ENCODE peak calls at places on chromosomes 16 and 17, in six cellular contexts. U is uterus, N is H1, V is IMR-90, O is gastrocnemius medialis, T is spleen. S is an unnamed sample.

GRCh38 chr16:89366561-89367537 is 123.5 kb downstream of the ANKRD11 start:
- DNase-seq in N (no peak), V (no peak), O (no peak), U (no peak), T (no peak), S (no peak)

GRCh38 chr16:77375396-77375795 is 59.4 kb downstream of the ADAMTS18 start:
- DNase-seq in O (no peak), N (no peak), U (no peak), V (no peak), T (no peak), S (no peak)

GRCh38 chr16:1066584-1067172 is 5.9 kb upstream of the SSTR5 start:
- DNase-seq in V (no peak), U (no peak), N (no peak), T (no peak), O (no peak), S (no peak)

GRCh38 chr16:50165473-50165872 is 12.4 kb downstream of the TENT4B start:
- DNase-seq in T (no peak), O (no peak), U (no peak), V (no peak), N (no peak), S (no peak)

GRCh38 chr16:83813818-83814653 is 6.3 kb downstream of the HSBP1 start:
- DNase-seq in T (no peak), O (no peak), V (peak; percentile 80), U (peak; percentile 45), N (no peak), S (peak; percentile 46)

GRCh38 chr17:73340093-73340596 is 28.3 kb upstream of the CDC42EP4 start:
- DNase-seq in N (no peak), O (peak; percentile 68), V (peak; percentile 95), U (peak; percentile 67), T (no peak), S (peak; percentile 93)

GRCh38 chr16:30030841-30031413 is at the start of gene TLCD3B:
- DNase-seq in U (no peak), T (no peak), O (no peak), N (no peak), V (no peak), S (no peak)

GRCh38 chr17:65629234-65629690 is 67.8 kb upstream of the AXIN2 start:
- DNase-seq in N (no peak), V (peak; percentile 13), U (no peak), O (no peak), T (no peak), S (no peak)

GRCh38 chr17:35841505-35841904 is 27.2 kb downstream of the HEATR9 start:
- DNase-seq in T (no peak), O (no peak), N (no peak), V (peak; percentile 27), U (no peak), S (no peak)

GRCh38 chr17:18258356-18259038 is at the start of gene FLII:
- DNase-seq in T (peak; percentile 93), N (no peak), U (peak; percentile 52), O (peak; percentile 49), V (peak; percentile 17), S (peak; percentile 62)

GRCh38 chr17:56449176-56449575 is 144.3 kb upstream of the NOG start:
- DNase-seq in O (no peak), T (no peak), V (no peak), U (no peak), N (no peak), S (no peak)

GRCh38 chr16:12971216-12971615 is 69.8 kb downstream of the SHISA9 start:
- DNase-seq in O (no peak), T (no peak), N (peak; percentile 5), U (no peak), V (no peak), S (peak; percentile 27)

GRCh38 chr17:65389956-65390355 is 171.5 kb downstream of the AXIN2 start:
- DNase-seq in U (no peak), V (peak; percentile 68), N (no peak), O (no peak), T (no peak), S (no peak)

GRCh38 chr16:1330931-1331711 is 2.3 kb upstream of the BAIAP3 start:
- DNase-seq in O (no peak), V (no peak), T (no peak), U (no peak), N (no peak), S (no peak)

GRCh38 chr17:82437325-82437668 is 13.3 kb downstream of the CYBC1 start:
- DNase-seq in V (no peak), T (no peak), O (no peak), N (no peak), U (no peak), S (no peak)

GRCh38 chr17:47937915-47938314 is 3.5 kb upstream of the PNPO start:
- DNase-seq in V (no peak), T (no peak), U (no peak), O (no peak), N (no peak), S (no peak)

GRCh38 chr16:48622456-48623303 is 12.7 kb upstream of the N4BP1 start:
- DNase-seq in U (no peak), O (no peak), T (peak; percentile 81), V (no peak), N (no peak), S (no peak)

GRCh38 chr16:69474447-69474846 is 50.0 kb downstream of the CYB5B start:
- DNase-seq in T (no peak), O (no peak), U (no peak), V (no peak), N (no peak), S (no peak)

GRCh38 chr16:49855822-49856740 is at the start of gene ZNF423:
- DNase-seq in V (no peak), N (no peak), O (peak; percentile 26), U (peak; percentile 40), T (no peak), S (peak; percentile 31)

DNA sequence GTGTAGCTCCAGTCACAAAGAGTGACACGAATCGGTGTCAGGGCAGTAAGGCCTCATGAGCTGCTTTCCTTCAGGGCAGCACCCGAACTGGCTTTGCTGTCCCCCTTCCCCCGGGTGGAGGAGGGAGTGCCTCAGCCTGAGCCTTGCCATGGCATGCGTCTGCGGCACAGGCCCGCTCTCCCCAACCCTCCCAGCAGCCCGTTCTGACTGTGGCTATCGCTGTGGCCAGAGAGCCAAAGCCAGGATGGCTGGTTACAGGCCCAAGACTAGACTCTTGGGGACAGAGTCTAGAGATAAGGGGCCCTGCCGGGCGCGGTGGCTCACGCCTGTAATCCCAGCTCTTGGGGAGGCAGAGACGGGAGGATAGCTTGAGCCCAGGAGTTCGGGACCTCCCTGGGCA is 25.9 kb downstream of the CLUH start:
- DNase-seq in T (no peak), V (no peak), N (no peak), O (no peak), U (no peak), S (no peak)
- TF ChIP-seq POLR2A in T (no peak), V (no peak), N (no peak), O (no peak), U (no peak), S (no peak)

DNA sequence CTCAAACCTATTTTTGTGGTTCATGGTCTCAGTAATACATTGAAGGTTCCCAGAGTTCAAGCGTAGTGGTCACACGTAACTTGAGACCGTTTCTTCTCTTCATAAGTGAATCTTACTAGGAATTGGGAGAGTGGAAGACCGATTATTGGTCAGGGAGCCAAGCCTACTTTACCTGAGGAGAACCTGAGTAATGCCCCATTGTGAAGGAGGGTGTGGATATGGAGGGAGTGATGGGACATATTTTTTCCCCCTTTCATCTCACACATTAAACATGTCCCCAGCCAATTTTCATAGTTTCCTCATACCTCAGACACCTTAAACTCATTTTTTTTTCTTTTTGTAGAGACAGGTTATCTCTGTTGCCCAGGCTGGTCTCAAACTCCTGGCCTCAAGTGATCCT is 8.9 kb downstream of the GEMIN4 start:
- DNase-seq in U (no peak), T (no peak), N (no peak), V (no peak), O (no peak), S (no peak)
- TF ChIP-seq POLR2A in U (no peak), T (no peak), N (no peak), V (no peak), O (no peak), S (no peak)

GRCh38 chr17:8630227-8630801 is at the start of gene MYH10:
- DNase-seq in V (no peak), U (no peak), T (peak; percentile 75), O (no peak), N (no peak), S (no peak)
- TF ChIP-seq POLR2A in V (peak; percentile 61), U (peak; percentile 66), T (no peak), O (peak; percentile 50), N (peak; percentile 45), S (no peak)

GRCh38 chr16:85381738-85382592 is 231.2 kb upstream of the GSE1 start:
- DNase-seq in N (no peak), O (no peak), V (peak; percentile 53), T (no peak), U (no peak), S (peak; percentile 97)
- TF ChIP-seq POLR2A in N (no peak), O (no peak), V (no peak), T (no peak), U (no peak), S (no peak)

S was measured in NB4.